ENCODE peak calls at places on chromosomes 5 and 9, in ten cellular contexts. One of them, this sample, is unnamed.

GRCh38 chr9:7777776-7778175 is 21.8 kb downstream of the DMAC1 start:
- DNase-seq in sigmoid colon: no peak
- DNase-seq in heart right ventricle: no peak
- DNase-seq in H9: no peak
- DNase-seq in mammary epithelial cell: peak; percentile 14
- DNase-seq in PC-9: no peak
- DNase-seq in uterus: no peak
- DNase-seq in CD4-positive, CD25-positive, alpha-beta regulatory T cell: no peak
- DNase-seq in lower lobe of right lung: no peak
- DNase-seq in tibial nerve: no peak
- DNase-seq in this sample: no peak

GRCh38 chr5:167790462-167791260 is 500.8 kb upstream of the WWC1 start:
- DNase-seq in lower lobe of right lung: no peak
- DNase-seq in H9: no peak
- DNase-seq in uterus: no peak
- DNase-seq in CD4-positive, CD25-positive, alpha-beta regulatory T cell: no peak
- DNase-seq in tibial nerve: no peak
- DNase-seq in heart right ventricle: no peak
- DNase-seq in sigmoid colon: no peak
- DNase-seq in mammary epithelial cell: peak; percentile 14
- DNase-seq in PC-9: no peak
- DNase-seq in this sample: no peak

GRCh38 chr5:150618588-150619281 is 21.7 kb upstream of the SYNPO start:
- DNase-seq in tibial nerve: no peak
- DNase-seq in PC-9: no peak
- DNase-seq in sigmoid colon: no peak
- DNase-seq in heart right ventricle: peak; percentile 69
- DNase-seq in mammary epithelial cell: no peak
- DNase-seq in CD4-positive, CD25-positive, alpha-beta regulatory T cell: no peak
- DNase-seq in H9: no peak
- DNase-seq in uterus: no peak
- DNase-seq in lower lobe of right lung: no peak
- DNase-seq in this sample: no peak

GRCh38 chr5:174000078-174000477 is 11.1 kb downstream of the C5orf47 start:
- DNase-seq in CD4-positive, CD25-positive, alpha-beta regulatory T cell: no peak
- DNase-seq in sigmoid colon: no peak
- DNase-seq in H9: no peak
- DNase-seq in tibial nerve: no peak
- DNase-seq in PC-9: no peak
- DNase-seq in lower lobe of right lung: no peak
- DNase-seq in uterus: no peak
- DNase-seq in mammary epithelial cell: no peak
- DNase-seq in heart right ventricle: no peak
- DNase-seq in this sample: no peak

GRCh38 chr5:15938961-15939360 is 240.6 kb downstream of the MARCHF11 start:
- DNase-seq in CD4-positive, CD25-positive, alpha-beta regulatory T cell: no peak
- DNase-seq in H9: no peak
- DNase-seq in lower lobe of right lung: no peak
- DNase-seq in PC-9: no peak
- DNase-seq in mammary epithelial cell: peak; percentile 33
- DNase-seq in sigmoid colon: no peak
- DNase-seq in heart right ventricle: no peak
- DNase-seq in uterus: no peak
- DNase-seq in tibial nerve: no peak
- DNase-seq in this sample: no peak

GRCh38 chr9:18105996-18106595 is 367.9 kb upstream of the ADAMTSL1 start:
- DNase-seq in sigmoid colon: no peak
- DNase-seq in heart right ventricle: no peak
- DNase-seq in uterus: no peak
- DNase-seq in lower lobe of right lung: no peak
- DNase-seq in mammary epithelial cell: no peak
- DNase-seq in tibial nerve: no peak
- DNase-seq in PC-9: no peak
- DNase-seq in H9: no peak
- DNase-seq in CD4-positive, CD25-positive, alpha-beta regulatory T cell: no peak
- DNase-seq in this sample: no peak

GRCh38 chr5:168793844-168794837 is 215.0 kb upstream of the PANK3 start:
- DNase-seq in H9: no peak
- DNase-seq in sigmoid colon: peak; percentile 76
- DNase-seq in tibial nerve: no peak
- DNase-seq in CD4-positive, CD25-positive, alpha-beta regulatory T cell: no peak
- DNase-seq in mammary epithelial cell: peak; percentile 3
- DNase-seq in PC-9: no peak
- DNase-seq in lower lobe of right lung: peak; percentile 59
- DNase-seq in heart right ventricle: no peak
- DNase-seq in uterus: peak; percentile 29
- DNase-seq in this sample: no peak

GRCh38 chr5:138457532-138458275 is 7.6 kb upstream of the EGR1 start:
- DNase-seq in tibial nerve: no peak
- DNase-seq in lower lobe of right lung: peak; percentile 30
- DNase-seq in uterus: no peak
- DNase-seq in H9: no peak
- DNase-seq in sigmoid colon: no peak
- DNase-seq in CD4-positive, CD25-positive, alpha-beta regulatory T cell: no peak
- DNase-seq in PC-9: no peak
- DNase-seq in mammary epithelial cell: no peak
- DNase-seq in heart right ventricle: no peak
- DNase-seq in this sample: no peak

GRCh38 chr5:96036301-96036700 is 74.7 kb upstream of the ELL2 start:
- DNase-seq in uterus: no peak
- DNase-seq in H9: no peak
- DNase-seq in lower lobe of right lung: no peak
- DNase-seq in CD4-positive, CD25-positive, alpha-beta regulatory T cell: no peak
- DNase-seq in PC-9: no peak
- DNase-seq in sigmoid colon: no peak
- DNase-seq in mammary epithelial cell: no peak
- DNase-seq in tibial nerve: no peak
- DNase-seq in heart right ventricle: no peak
- DNase-seq in this sample: no peak

GRCh38 chr9:99356512-99356971 is 134.5 kb downstream of the SEC61B start:
- DNase-seq in lower lobe of right lung: peak; percentile 84
- DNase-seq in CD4-positive, CD25-positive, alpha-beta regulatory T cell: no peak
- DNase-seq in mammary epithelial cell: no peak
- DNase-seq in sigmoid colon: peak; percentile 68
- DNase-seq in heart right ventricle: peak; percentile 64
- DNase-seq in tibial nerve: no peak
- DNase-seq in H9: no peak
- DNase-seq in uterus: no peak
- DNase-seq in PC-9: no peak
- DNase-seq in this sample: no peak

GRCh38 chr5:16886366-16886736 is 49.7 kb downstream of the MYO10 start:
- DNase-seq in PC-9: no peak
- DNase-seq in H9: no peak
- DNase-seq in CD4-positive, CD25-positive, alpha-beta regulatory T cell: no peak
- DNase-seq in heart right ventricle: no peak
- DNase-seq in tibial nerve: no peak
- DNase-seq in uterus: peak; percentile 40
- DNase-seq in mammary epithelial cell: no peak
- DNase-seq in lower lobe of right lung: no peak
- DNase-seq in sigmoid colon: no peak
- DNase-seq in this sample: no peak

GRCh38 chr5:56326770-56327169 is 93.6 kb upstream of the ANKRD55 start:
- DNase-seq in sigmoid colon: no peak
- DNase-seq in lower lobe of right lung: no peak
- DNase-seq in uterus: no peak
- DNase-seq in PC-9: no peak
- DNase-seq in mammary epithelial cell: no peak
- DNase-seq in tibial nerve: no peak
- DNase-seq in H9: no peak
- DNase-seq in CD4-positive, CD25-positive, alpha-beta regulatory T cell: no peak
- DNase-seq in heart right ventricle: no peak
- DNase-seq in this sample: no peak

GRCh38 chr5:56329652-56330051 is 96.5 kb upstream of the ANKRD55 start:
- DNase-seq in lower lobe of right lung: no peak
- DNase-seq in heart right ventricle: no peak
- DNase-seq in mammary epithelial cell: no peak
- DNase-seq in tibial nerve: no peak
- DNase-seq in CD4-positive, CD25-positive, alpha-beta regulatory T cell: peak; percentile 42
- DNase-seq in H9: no peak
- DNase-seq in PC-9: peak; percentile 59
- DNase-seq in sigmoid colon: no peak
- DNase-seq in uterus: no peak
- DNase-seq in this sample: no peak

GRCh38 chr5:56328753-56329560 is 95.8 kb upstream of the ANKRD55 start:
- DNase-seq in sigmoid colon: no peak
- DNase-seq in PC-9: peak; percentile 87
- DNase-seq in tibial nerve: no peak
- DNase-seq in heart right ventricle: no peak
- DNase-seq in H9: no peak
- DNase-seq in mammary epithelial cell: peak; percentile 84
- DNase-seq in lower lobe of right lung: no peak
- DNase-seq in uterus: no peak
- DNase-seq in CD4-positive, CD25-positive, alpha-beta regulatory T cell: peak; percentile 77
- DNase-seq in this sample: no peak

GRCh38 chr5:56326116-56326515 is 93.0 kb upstream of the ANKRD55 start:
- DNase-seq in heart right ventricle: no peak
- DNase-seq in CD4-positive, CD25-positive, alpha-beta regulatory T cell: peak; percentile 20
- DNase-seq in tibial nerve: no peak
- DNase-seq in mammary epithelial cell: no peak
- DNase-seq in uterus: no peak
- DNase-seq in lower lobe of right lung: no peak
- DNase-seq in sigmoid colon: no peak
- DNase-seq in H9: no peak
- DNase-seq in PC-9: no peak
- DNase-seq in this sample: no peak

DNA sequence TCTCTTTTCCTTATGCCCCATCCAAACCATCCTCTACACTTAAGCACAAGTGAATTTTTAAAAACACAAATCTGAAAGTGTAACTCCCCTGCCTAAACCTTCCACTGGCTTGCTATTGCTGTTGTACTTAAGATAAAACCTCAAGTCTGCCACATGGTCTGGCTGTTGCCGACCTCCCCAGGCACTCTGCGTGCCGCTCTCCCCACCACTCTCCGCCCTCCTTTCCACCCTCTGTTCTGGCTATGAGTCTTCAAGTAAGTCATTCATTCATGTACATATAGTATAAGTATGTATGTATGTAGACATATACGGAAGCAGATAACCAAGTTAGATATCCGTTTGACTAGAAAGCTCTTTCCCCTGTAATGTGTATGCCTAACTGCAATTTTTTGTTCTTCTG is 94.7 kb upstream of the ANKRD55 start:
- DNase-seq in sigmoid colon: no peak
- DNase-seq in CD4-positive, CD25-positive, alpha-beta regulatory T cell: peak; percentile 86
- DNase-seq in mammary epithelial cell: no peak
- DNase-seq in tibial nerve: no peak
- DNase-seq in PC-9: no peak
- DNase-seq in uterus: no peak
- DNase-seq in H9: no peak
- DNase-seq in lower lobe of right lung: no peak
- DNase-seq in heart right ventricle: no peak
- DNase-seq in this sample: no peak
- H3K4me1 ChIP-seq in sigmoid colon: no peaks in the 10 kb centered on the region
- H3K4me1 ChIP-seq in CD4-positive, CD25-positive, alpha-beta regulatory T cell: peaks cover 44% of the 10 kb centered on the region
- H3K4me1 ChIP-seq in mammary epithelial cell: peaks cover 19% of the 10 kb centered on the region
- H3K4me1 ChIP-seq in tibial nerve: peaks cover 6% of the 10 kb centered on the region
- H3K4me1 ChIP-seq in PC-9: peaks cover 48% of the 10 kb centered on the region
- H3K4me1 ChIP-seq in uterus: no peaks in the 10 kb centered on the region
- H3K4me1 ChIP-seq in H9: no peaks in the 10 kb centered on the region
- H3K4me1 ChIP-seq in lower lobe of right lung: peaks cover 8% of the 10 kb centered on the region
- H3K4me1 ChIP-seq in heart right ventricle: peaks cover 15% of the 10 kb centered on the region
- H3K4me1 ChIP-seq in this sample: peaks cover 25% of the 10 kb centered on the region

GRCh38 chr5:176697929-176698520 is 50.7 kb downstream of the TSPAN17 start:
- DNase-seq in lower lobe of right lung: no peak
- DNase-seq in CD4-positive, CD25-positive, alpha-beta regulatory T cell: no peak
- DNase-seq in PC-9: no peak
- DNase-seq in mammary epithelial cell: no peak
- DNase-seq in sigmoid colon: no peak
- DNase-seq in uterus: no peak
- DNase-seq in tibial nerve: no peak
- DNase-seq in heart right ventricle: no peak
- DNase-seq in H9: peak; percentile 86
- DNase-seq in this sample: no peak
- H3K27me3 ChIP-seq in lower lobe of right lung: peaks cover 80% of the 10 kb centered on the region
- H3K27me3 ChIP-seq in CD4-positive, CD25-positive, alpha-beta regulatory T cell: peaks cover 8% of the 10 kb centered on the region
- H3K27me3 ChIP-seq in PC-9: no peaks in the 10 kb centered on the region
- H3K27me3 ChIP-seq in mammary epithelial cell: peaks cover 4% of the 10 kb centered on the region
- H3K27me3 ChIP-seq in sigmoid colon: peaks cover 25% of the 10 kb centered on the region
- H3K27me3 ChIP-seq in uterus: no peaks in the 10 kb centered on the region
- H3K27me3 ChIP-seq in tibial nerve: peaks cover 87% of the 10 kb centered on the region
- H3K27me3 ChIP-seq in heart right ventricle: peaks cover 83% of the 10 kb centered on the region
- H3K27me3 ChIP-seq in H9: no peaks in the 10 kb centered on the region
- H3K27me3 ChIP-seq in this sample: peaks cover 23% of the 10 kb centered on the region

GRCh38 chr9:78003730-78004129 is 27.9 kb downstream of the GNAQ start:
- DNase-seq in sigmoid colon: no peak
- DNase-seq in H9: no peak
- DNase-seq in tibial nerve: no peak
- DNase-seq in lower lobe of right lung: no peak
- DNase-seq in PC-9: no peak
- DNase-seq in uterus: no peak
- DNase-seq in mammary epithelial cell: no peak
- DNase-seq in heart right ventricle: no peak
- DNase-seq in CD4-positive, CD25-positive, alpha-beta regulatory T cell: no peak
- DNase-seq in this sample: no peak

GRCh38 chr9:78005231-78006002 is 26.2 kb downstream of the GNAQ start:
- DNase-seq in tibial nerve: no peak
- DNase-seq in CD4-positive, CD25-positive, alpha-beta regulatory T cell: no peak
- DNase-seq in lower lobe of right lung: no peak
- DNase-seq in sigmoid colon: no peak
- DNase-seq in PC-9: peak; percentile 47
- DNase-seq in heart right ventricle: no peak
- DNase-seq in uterus: no peak
- DNase-seq in mammary epithelial cell: no peak
- DNase-seq in H9: no peak
- DNase-seq in this sample: no peak

GRCh38 chr9:78009156-78009555 is 22.5 kb downstream of the GNAQ start:
- DNase-seq in tibial nerve: no peak
- DNase-seq in uterus: no peak
- DNase-seq in lower lobe of right lung: no peak
- DNase-seq in heart right ventricle: no peak
- DNase-seq in CD4-positive, CD25-positive, alpha-beta regulatory T cell: no peak
- DNase-seq in H9: no peak
- DNase-seq in PC-9: no peak
- DNase-seq in mammary epithelial cell: no peak
- DNase-seq in sigmoid colon: no peak
- DNase-seq in this sample: no peak

GRCh38 chr9:78004478-78005229 is 27.0 kb downstream of the GNAQ start:
- DNase-seq in H9: no peak
- DNase-seq in sigmoid colon: no peak
- DNase-seq in lower lobe of right lung: no peak
- DNase-seq in CD4-positive, CD25-positive, alpha-beta regulatory T cell: peak; percentile 34
- DNase-seq in PC-9: peak; percentile 68
- DNase-seq in uterus: no peak
- DNase-seq in tibial nerve: no peak
- DNase-seq in mammary epithelial cell: no peak
- DNase-seq in heart right ventricle: no peak
- DNase-seq in this sample: peak; percentile 61

GRCh38 chr9:78006734-78007133 is 24.9 kb downstream of the GNAQ start:
- DNase-seq in tibial nerve: no peak
- DNase-seq in sigmoid colon: no peak
- DNase-seq in lower lobe of right lung: no peak
- DNase-seq in uterus: no peak
- DNase-seq in H9: no peak
- DNase-seq in PC-9: no peak
- DNase-seq in mammary epithelial cell: no peak
- DNase-seq in CD4-positive, CD25-positive, alpha-beta regulatory T cell: no peak
- DNase-seq in heart right ventricle: no peak
- DNase-seq in this sample: no peak
- H3K4me1 ChIP-seq in tibial nerve: peaks cover 88% of the 10 kb centered on the region
- H3K4me1 ChIP-seq in sigmoid colon: peaks cover 93% of the 10 kb centered on the region
- H3K4me1 ChIP-seq in lower lobe of right lung: peaks cover 85% of the 10 kb centered on the region
- H3K4me1 ChIP-seq in uterus: peaks cover 9% of the 10 kb centered on the region
- H3K4me1 ChIP-seq in H9: peaks cover 4% of the 10 kb centered on the region
- H3K4me1 ChIP-seq in PC-9: no peaks in the 10 kb centered on the region
- H3K4me1 ChIP-seq in mammary epithelial cell: peaks cover 5% of the 10 kb centered on the region
- H3K4me1 ChIP-seq in CD4-positive, CD25-positive, alpha-beta regulatory T cell: peaks cover 31% of the 10 kb centered on the region
- H3K4me1 ChIP-seq in heart right ventricle: peaks cover 57% of the 10 kb centered on the region
- H3K4me1 ChIP-seq in this sample: peaks cover 77% of the 10 kb centered on the region

GRCh38 chr5:31412324-31412723 is 119.6 kb downstream of the DROSHA start:
- DNase-seq in tibial nerve: no peak
- DNase-seq in mammary epithelial cell: no peak
- DNase-seq in PC-9: no peak
- DNase-seq in CD4-positive, CD25-positive, alpha-beta regulatory T cell: no peak
- DNase-seq in sigmoid colon: no peak
- DNase-seq in heart right ventricle: no peak
- DNase-seq in lower lobe of right lung: no peak
- DNase-seq in H9: no peak
- DNase-seq in uterus: no peak
- DNase-seq in this sample: no peak
- H3K27me3 ChIP-seq in tibial nerve: no peaks in the 10 kb centered on the region
- H3K27me3 ChIP-seq in mammary epithelial cell: no peaks in the 10 kb centered on the region
- H3K27me3 ChIP-seq in PC-9: no peaks in the 10 kb centered on the region
- H3K27me3 ChIP-seq in CD4-positive, CD25-positive, alpha-beta regulatory T cell: no peaks in the 10 kb centered on the region
- H3K27me3 ChIP-seq in sigmoid colon: no peaks in the 10 kb centered on the region
- H3K27me3 ChIP-seq in heart right ventricle: no peaks in the 10 kb centered on the region
- H3K27me3 ChIP-seq in lower lobe of right lung: no peaks in the 10 kb centered on the region
- H3K27me3 ChIP-seq in H9: no peaks in the 10 kb centered on the region
- H3K27me3 ChIP-seq in uterus: no peaks in the 10 kb centered on the region
- H3K27me3 ChIP-seq in this sample: no peaks in the 10 kb centered on the region

This sample was measured in spleen.